ENCODE peak calls at places on chromosomes 3 and 15, in six cellular contexts. M is AG09309, N is fibroblast of pulmonary artery, X is ascending aorta, Y is astrocyte of the spinal cord, B is lung. T is an unnamed sample.

GRCh38 chr3:130276203-130276803 is 69.2 kb upstream of the COL6A5 start:
- DNase-seq in M (peak), N (peak), X (no peak), Y (peak), B (no peak), T (peak)

GRCh38 chr3:184751204-184751809 is 39.4 kb upstream of the MAGEF1 start:
- DNase-seq in M (no peak), N (no peak), X (no peak), Y (no peak), B (no peak), T (no peak)

GRCh38 chr3:46488735-46489361 is 8.9 kb upstream of the RTP3 start:
- DNase-seq in M (peak), N (peak), X (peak), Y (peak), B (peak), T (peak)

GRCh38 chr3:45100998-45101407 is 45.2 kb downstream of the CDCP1 start:
- DNase-seq in M (peak), N (peak), X (no peak), Y (peak), B (no peak), T (peak)

GRCh38 chr15:40956543-40956982 is 3.3 kb downstream of the CHAC1 start:
- DNase-seq in M (no peak), N (no peak), X (no peak), Y (no peak), B (no peak), T (no peak)

GRCh38 chr3:42526616-42527367 is 24.3 kb downstream of the VIPR1 start:
- DNase-seq in M (no peak), N (no peak), X (no peak), Y (no peak), B (no peak), T (no peak)

GRCh38 chr3:163622384-163622783 is 1455.9 kb downstream of the SI start:
- DNase-seq in M (no peak), N (peak), X (no peak), Y (no peak), B (no peak), T (no peak)

GRCh38 chr15:96342611-96343528 is 12.4 kb downstream of the NR2F2 start:
- DNase-seq in M (no peak), N (peak), X (no peak), Y (peak), B (peak), T (no peak)

GRCh38 chr3:123759311-123759710 is 124.8 kb downstream of the MYLK start:
- DNase-seq in M (no peak), N (no peak), X (no peak), Y (no peak), B (no peak), T (peak)

GRCh38 chr15:25875551-25875950 is 12.4 kb upstream of the ATP10A start:
- DNase-seq in M (no peak), N (no peak), X (no peak), Y (no peak), B (no peak), T (peak)

GRCh38 chr3:194472290-194472920 is 14.4 kb downstream of the ATP13A3 start:
- DNase-seq in M (no peak), N (peak), X (no peak), Y (peak), B (no peak), T (peak)

GRCh38 chr3:30245805-30246622 is 360.4 kb upstream of the TGFBR2 start:
- DNase-seq in M (no peak), N (no peak), X (no peak), Y (no peak), B (no peak), T (no peak)

GRCh38 chr15:68204776-68205557 is at the start of gene CALML4:
- DNase-seq in M (no peak), N (peak), X (no peak), Y (peak), B (peak), T (peak)

GRCh38 chr3:82053236-82053635 is 291.8 kb upstream of the GBE1 start:
- DNase-seq in M (no peak), N (no peak), X (no peak), Y (no peak), B (no peak), T (no peak)

GRCh38 chr3:66267031-66267430 is 46.2 kb downstream of the SLC25A26 start:
- DNase-seq in M (no peak), N (no peak), X (no peak), Y (no peak), B (no peak), T (no peak)

GRCh38 chr3:72997421-72997961 is 880 bp downstream of the PPP4R2 start:
- DNase-seq in M (peak), N (peak), X (no peak), Y (peak), B (no peak), T (peak)
- TF ChIP-seq CTCF in M (peak), N (peak), X (peak), Y (peak), B (no peak), T (peak)

GRCh38 chr3:146159037-146159436 is 1.9 kb downstream of the PLOD2 start:
- DNase-seq in M (no peak), N (no peak), X (no peak), Y (no peak), B (no peak), T (no peak)
- H3K4me3 ChIP-seq in M (peak), N (peak), X (peak), Y (peak), B (no peak), T (peak)

DNA sequence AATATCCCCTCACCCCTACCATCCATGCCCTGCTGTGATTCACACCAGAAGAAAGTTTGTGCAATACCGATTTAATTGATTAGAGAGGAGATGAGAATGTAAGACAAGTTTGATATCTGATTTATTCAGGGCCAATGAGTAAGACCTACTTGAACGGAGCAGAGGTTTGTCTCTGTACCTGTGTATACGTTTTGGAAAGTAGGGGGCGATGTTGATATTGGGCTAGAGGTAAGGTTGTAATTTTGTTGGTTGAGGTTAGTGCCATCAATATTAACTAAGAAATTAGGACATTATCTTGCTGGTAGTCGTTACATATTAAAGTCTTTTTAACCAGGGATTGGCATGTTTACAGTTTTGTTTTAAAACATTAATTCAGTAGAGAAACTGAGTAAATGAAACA is 20.5 kb downstream of the EAF2 start:
- DNase-seq in M (no peak), N (peak), X (no peak), Y (no peak), B (no peak), T (no peak)
- TF ChIP-seq CTCF in M (peak), N (peak), X (no peak), Y (peak), B (no peak), T (no peak)

GRCh38 chr3:188154758-188155574 is 1.0 kb downstream of the LPP start:
- DNase-seq in M (no peak), N (peak), X (no peak), Y (no peak), B (no peak), T (peak)

GRCh38 chr3:188151438-188151837 is 2.5 kb upstream of the LPP start:
- DNase-seq in M (no peak), N (peak), X (no peak), Y (no peak), B (no peak), T (peak)

GRCh38 chr3:188152660-188153497 is 1.1 kb upstream of the LPP start:
- DNase-seq in M (no peak), N (peak), X (no peak), Y (no peak), B (peak), T (peak)

GRCh38 chr3:188153949-188154757 is at the start of gene LPP:
- DNase-seq in M (no peak), N (peak), X (no peak), Y (peak), B (peak), T (peak)

GRCh38 chr3:188153498-188153948 is 434 bp upstream of the LPP start:
- DNase-seq in M (peak), N (peak), X (peak), Y (peak), B (peak), T (peak)
- H3K4me3 ChIP-seq in M (peak), N (peak), X (peak), Y (peak), B (peak), T (peak)

DNA sequence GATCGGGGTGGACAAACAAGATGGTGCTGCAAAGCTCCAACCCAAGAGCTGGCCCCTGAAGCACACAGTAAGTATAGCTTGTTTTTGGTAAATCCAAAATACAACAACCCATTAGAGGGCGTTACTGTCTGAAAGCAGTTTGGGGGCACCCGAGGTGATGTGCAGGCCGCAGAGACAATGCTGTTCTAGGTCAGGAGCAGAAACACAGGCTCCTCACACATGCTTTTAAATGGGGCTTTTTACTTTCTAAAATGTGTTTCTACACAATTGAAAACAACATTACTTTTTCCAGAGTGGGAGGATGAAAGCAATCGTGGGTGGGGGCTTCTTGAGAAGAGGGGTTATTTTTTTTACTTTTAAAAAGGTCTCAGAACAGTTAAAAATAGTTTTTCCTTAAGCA is 1029.3 kb upstream of the CFAP20DC start:
- DNase-seq in M (no peak), N (no peak), X (no peak), Y (no peak), B (no peak), T (no peak)
- TF ChIP-seq CTCF in M (no peak), N (no peak), X (no peak), Y (no peak), B (no peak), T (no peak)

GRCh38 chr15:63052128-63052826 is 9.7 kb downstream of the TPM1 start:
- DNase-seq in M (no peak), N (no peak), X (no peak), Y (peak), B (no peak), T (no peak)

GRCh38 chr15:63056843-63057242 is 14.3 kb downstream of the TPM1 start:
- DNase-seq in M (no peak), N (no peak), X (no peak), Y (peak), B (no peak), T (no peak)

GRCh38 chr15:63054985-63055384 is 12.4 kb downstream of the TPM1 start:
- DNase-seq in M (no peak), N (no peak), X (no peak), Y (peak), B (no peak), T (no peak)

GRCh38 chr15:63052961-63053698 is 10.6 kb downstream of the TPM1 start:
- DNase-seq in M (no peak), N (no peak), X (no peak), Y (peak), B (no peak), T (peak)

GRCh38 chr15:63054281-63054683 is 11.7 kb downstream of the TPM1 start:
- DNase-seq in M (no peak), N (no peak), X (no peak), Y (peak), B (no peak), T (no peak)
- H3K4me3 ChIP-seq in M (no peak), N (no peak), X (peak), Y (no peak), B (no peak), T (no peak)

T was measured in AG10803.